ENCODE peak calls at places on chromosomes 1 and 21, in eight cellular contexts. N is HFF-Myc, U is GM13977, X is fibroblast of lung, K is right lobe of liver, R is B cell, D is WTC11, T is cardiac fibroblast. P is an unnamed sample.

GRCh38 chr1:218585565-218586184 is 240.5 kb downstream of the TGFB2 start:
- DNase-seq in N (no peak), U (no peak), X (peak), K (no peak), R (no peak), D (peak), T (peak), P (no peak)

GRCh38 chr1:93207211-93207610 is 26.7 kb downstream of the CCDC18 start:
- DNase-seq in N (no peak), U (no peak), X (peak), K (no peak), R (no peak), D (no peak), T (no peak), P (no peak)

GRCh38 chr1:15764269-15764764 is 5.7 kb downstream of the FBLIM1 start:
- DNase-seq in N (no peak), U (no peak), X (no peak), K (no peak), R (no peak), D (no peak), T (no peak), P (no peak)

GRCh38 chr1:229447809-229448252 is 13.9 kb upstream of the ACTA1 start:
- DNase-seq in N (no peak), U (no peak), X (no peak), K (no peak), R (no peak), D (no peak), T (no peak), P (no peak)

GRCh38 chr21:45365608-45366241 is 39.2 kb upstream of the COL18A1 start:
- DNase-seq in N (no peak), U (no peak), X (peak), K (no peak), R (no peak), D (peak), T (peak), P (no peak)

GRCh38 chr1:26066857-26067256 is 573 bp downstream of the TRIM63 start:
- DNase-seq in N (no peak), U (no peak), X (no peak), K (no peak), R (no peak), D (no peak), T (no peak), P (no peak)

GRCh38 chr1:234600418-234601216 is 9.4 kb downstream of the IRF2BP2 start:
- DNase-seq in N (no peak), U (peak), X (no peak), K (peak), R (no peak), D (no peak), T (peak), P (no peak)

GRCh38 chr21:19759836-19760235 is 1238.4 kb upstream of the NCAM2 start:
- DNase-seq in N (no peak), U (no peak), X (no peak), K (no peak), R (no peak), D (no peak), T (no peak), P (no peak)

GRCh38 chr1:172554915-172555314 is 22.0 kb downstream of the SUCO start:
- DNase-seq in N (no peak), U (no peak), X (no peak), K (no peak), R (no peak), D (no peak), T (no peak), P (no peak)

GRCh38 chr1:93338426-93338825 is 7.3 kb upstream of the DR1 start:
- DNase-seq in N (peak), U (no peak), X (peak), K (no peak), R (no peak), D (no peak), T (peak), P (no peak)

GRCh38 chr1:226939439-226940028 is 560 bp upstream of the COQ8A start:
- DNase-seq in N (no peak), U (no peak), X (no peak), K (peak), R (peak), D (no peak), T (no peak), P (no peak)

GRCh38 chr1:12465126-12465525 is 152.9 kb downstream of the DHRS3 start:
- DNase-seq in N (no peak), U (no peak), X (no peak), K (no peak), R (no peak), D (no peak), T (no peak), P (no peak)

GRCh38 chr1:117205368-117205767 is 5.4 kb downstream of the VTCN1 start:
- DNase-seq in N (no peak), U (no peak), X (no peak), K (no peak), R (no peak), D (no peak), T (no peak), P (no peak)

GRCh38 chr1:223219318-223219635 is 76.2 kb upstream of the TLR5 start:
- DNase-seq in N (no peak), U (no peak), X (no peak), K (no peak), R (no peak), D (no peak), T (no peak), P (no peak)

GRCh38 chr1:234222561-234223280 is 150.5 kb upstream of the COA6 start:
- DNase-seq in N (no peak), U (no peak), X (no peak), K (no peak), R (no peak), D (no peak), T (no peak), P (no peak)

GRCh38 chr1:233389867-233390266 is 62.3 kb downstream of the MAP3K21 start:
- DNase-seq in N (no peak), U (no peak), X (no peak), K (no peak), R (no peak), D (no peak), T (no peak), P (no peak)

GRCh38 chr1:229344937-229345684 is 2.3 kb upstream of the CCSAP start:
- DNase-seq in N (no peak), U (no peak), X (no peak), K (no peak), R (no peak), D (no peak), T (peak), P (no peak)

GRCh38 chr1:54842206-54842915 is 41.2 kb upstream of the TTC22 start:
- DNase-seq in N (no peak), U (no peak), X (no peak), K (no peak), R (no peak), D (no peak), T (no peak), P (no peak)

GRCh38 chr1:15469836-15470495 is 5.9 kb upstream of the CELA2B start:
- DNase-seq in N (no peak), U (no peak), X (no peak), K (no peak), R (no peak), D (no peak), T (no peak), P (no peak)

GRCh38 chr1:107433635-107434378 is 293.0 kb downstream of the NTNG1 start:
- DNase-seq in N (no peak), U (no peak), X (no peak), K (no peak), R (no peak), D (no peak), T (no peak), P (no peak)

GRCh38 chr1:107434379-107434728 is 293.5 kb downstream of the NTNG1 start:
- DNase-seq in N (no peak), U (no peak), X (no peak), K (no peak), R (no peak), D (no peak), T (no peak), P (no peak)

GRCh38 chr1:107432108-107432507 is 291.3 kb downstream of the NTNG1 start:
- DNase-seq in N (no peak), U (no peak), X (peak), K (no peak), R (no peak), D (no peak), T (no peak), P (no peak)

GRCh38 chr1:107433068-107433467 is 292.2 kb downstream of the NTNG1 start:
- DNase-seq in N (no peak), U (no peak), X (no peak), K (no peak), R (no peak), D (no peak), T (no peak), P (no peak)

GRCh38 chr1:107430540-107431228 is 289.8 kb downstream of the NTNG1 start:
- DNase-seq in N (peak), U (peak), X (peak), K (no peak), R (no peak), D (peak), T (peak), P (peak)
- TF ChIP-seq CTCF in N (peak), U (peak), X (peak), K (peak), R (peak), D (peak), T (peak), P (peak)

GRCh38 chr1:86155061-86155806 is 1.3 kb downstream of the COL24A1 start:
- DNase-seq in N (no peak), U (peak), X (peak), K (peak), R (peak), D (peak), T (peak), P (peak)
- TF ChIP-seq CTCF in N (no peak), U (no peak), X (no peak), K (no peak), R (no peak), D (no peak), T (no peak), P (no peak)

DNA sequence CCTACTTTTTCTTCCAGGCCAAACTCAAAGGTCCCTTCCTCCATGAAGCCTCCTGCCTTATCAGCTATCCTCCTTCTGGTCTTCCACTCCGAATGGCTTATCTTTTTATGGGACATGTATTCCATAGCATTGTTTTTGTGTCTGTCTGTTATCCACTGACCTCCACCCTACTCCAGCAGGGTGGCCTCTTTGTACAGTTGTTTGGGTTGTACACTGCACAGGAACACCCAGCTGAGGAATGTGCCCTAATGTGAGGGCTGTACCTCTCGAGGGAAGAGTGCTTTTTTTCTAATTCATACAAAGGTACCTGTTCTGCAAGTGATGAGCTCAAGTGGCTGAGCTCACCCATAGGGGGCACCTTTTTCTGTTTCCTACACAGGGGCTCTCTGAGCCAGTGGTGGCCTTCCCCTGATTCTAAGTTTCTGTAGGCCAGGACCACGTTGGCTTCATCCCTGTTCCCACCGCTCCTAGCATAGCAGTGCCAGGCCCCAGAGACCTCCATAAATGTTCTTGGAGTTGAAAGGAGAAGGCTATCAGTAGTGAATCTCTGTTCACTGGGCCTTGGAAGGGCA is 108.2 kb downstream of the FOXD2 start:
- DNase-seq in N (no peak), U (no peak), X (no peak), K (no peak), R (no peak), D (peak), T (no peak), P (no peak)
- TF ChIP-seq CTCF in N (no peak), U (no peak), X (no peak), K (no peak), R (no peak), D (no peak), T (no peak), P (no peak)

DNA sequence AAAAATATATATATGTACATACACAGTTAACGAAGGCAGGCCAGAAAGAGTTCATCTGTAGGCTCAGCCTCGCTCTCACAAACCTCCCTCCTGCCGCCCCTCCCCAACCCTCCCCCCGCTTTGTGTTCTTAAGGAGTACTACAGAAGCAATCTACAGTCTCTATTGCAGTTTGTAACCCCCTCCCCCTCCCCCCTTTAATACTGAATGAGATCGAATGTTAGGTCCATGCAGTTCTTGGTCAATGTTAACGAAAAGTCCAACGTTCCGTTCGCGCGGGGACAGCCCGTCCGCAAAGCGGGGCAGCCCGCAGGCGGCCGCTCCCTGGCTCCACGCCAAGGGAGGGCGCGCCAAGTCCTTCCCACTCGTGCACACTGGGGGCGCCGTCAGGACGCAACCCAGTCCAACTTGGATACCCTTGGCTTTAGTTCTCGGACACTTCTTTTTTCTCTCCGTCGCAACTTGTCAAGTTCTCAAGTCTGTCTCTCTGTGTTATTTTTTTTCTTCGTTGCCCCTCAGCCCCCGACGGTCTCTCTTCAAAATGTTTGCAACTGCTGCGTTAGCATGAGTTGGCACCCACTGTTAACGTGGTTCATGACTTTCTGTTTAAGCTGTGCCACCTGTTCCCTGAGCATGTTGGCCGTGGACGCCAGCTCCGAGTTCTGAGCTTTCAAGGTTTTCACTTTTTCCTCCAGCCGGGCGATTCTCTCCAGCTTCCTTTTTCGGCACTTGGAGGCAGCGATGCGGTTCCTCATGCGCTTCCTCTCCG is 2.1 kb downstream of the JUN start:
- DNase-seq in N (no peak), U (peak), X (peak), K (peak), R (peak), D (peak), T (peak), P (peak)
- TF ChIP-seq CTCF in N (peak), U (peak), X (peak), K (peak), R (peak), D (no peak), T (peak), P (peak)

P was measured in GM10248.